ENCODE peak calls at places on chromosome 13, in six cellular contexts. One of them, this sample, is unnamed.
A peak's percentile ranks its signal among the peaks of the same experiment; 100 is the strongest.

GRCh38 chr13:111401755-111402154 is 81.3 kb downstream of the TEX29 start:
- DNase-seq in GM23338: no peak
- DNase-seq in HCT116: no peak
- DNase-seq in GM23248: no peak
- DNase-seq in OCI-LY7: no peak
- DNase-seq in PC-3: no peak
- DNase-seq in this sample: no peak

GRCh38 chr13:41111454-41111853 is 21.1 kb downstream of the KBTBD6 start:
- DNase-seq in GM23248: peak; percentile 44
- DNase-seq in OCI-LY7: no peak
- DNase-seq in HCT116: no peak
- DNase-seq in PC-3: no peak
- DNase-seq in GM23338: no peak
- DNase-seq in this sample: no peak

GRCh38 chr13:95898256-95898655 is 154.9 kb downstream of the UGGT2 start:
- DNase-seq in HCT116: no peak
- DNase-seq in OCI-LY7: no peak
- DNase-seq in GM23248: no peak
- DNase-seq in PC-3: no peak
- DNase-seq in GM23338: no peak
- DNase-seq in this sample: no peak

GRCh38 chr13:48859168-48860105 is 116.3 kb upstream of the FNDC3A start:
- DNase-seq in OCI-LY7: no peak
- DNase-seq in PC-3: no peak
- DNase-seq in GM23338: peak; percentile 38
- DNase-seq in HCT116: no peak
- DNase-seq in GM23248: no peak
- DNase-seq in this sample: no peak

GRCh38 chr13:77599351-77599750 is 63.8 kb downstream of the SCEL start:
- DNase-seq in GM23248: no peak
- DNase-seq in OCI-LY7: no peak
- DNase-seq in GM23338: no peak
- DNase-seq in PC-3: no peak
- DNase-seq in HCT116: no peak
- DNase-seq in this sample: no peak

GRCh38 chr13:110199046-110199831 is 107.7 kb downstream of the COL4A1 start:
- DNase-seq in HCT116: no peak
- DNase-seq in PC-3: no peak
- DNase-seq in OCI-LY7: no peak
- DNase-seq in GM23248: no peak
- DNase-seq in GM23338: no peak
- DNase-seq in this sample: no peak

GRCh38 chr13:83498045-83498444 is 384.2 kb downstream of the SLITRK1 start:
- DNase-seq in HCT116: no peak
- DNase-seq in OCI-LY7: no peak
- DNase-seq in GM23338: no peak
- DNase-seq in GM23248: no peak
- DNase-seq in PC-3: peak; percentile 60
- DNase-seq in this sample: no peak

GRCh38 chr13:114068723-114069322 is 63.6 kb downstream of the RASA3 start:
- DNase-seq in PC-3: no peak
- DNase-seq in HCT116: no peak
- DNase-seq in GM23248: peak; percentile 86
- DNase-seq in OCI-LY7: no peak
- DNase-seq in GM23338: no peak
- DNase-seq in this sample: no peak

GRCh38 chr13:59970847-59971246 is 192.9 kb downstream of the DIAPH3 start:
- DNase-seq in OCI-LY7: no peak
- DNase-seq in GM23338: peak; percentile 57
- DNase-seq in HCT116: no peak
- DNase-seq in PC-3: no peak
- DNase-seq in GM23248: no peak
- DNase-seq in this sample: no peak

GRCh38 chr13:110819203-110820014 is 95.5 kb downstream of the ANKRD10 start:
- DNase-seq in PC-3: peak; percentile 75
- DNase-seq in HCT116: peak; percentile 66
- DNase-seq in GM23338: peak; percentile 86
- DNase-seq in GM23248: peak; percentile 71
- DNase-seq in OCI-LY7: peak; percentile 48
- DNase-seq in this sample: peak; percentile 82

GRCh38 chr13:25951831-25952230 is 100.0 kb downstream of the SHISA2 start:
- DNase-seq in OCI-LY7: no peak
- DNase-seq in HCT116: no peak
- DNase-seq in GM23338: no peak
- DNase-seq in PC-3: no peak
- DNase-seq in GM23248: no peak
- DNase-seq in this sample: no peak

GRCh38 chr13:25943081-25943480 is 108.7 kb downstream of the SHISA2 start:
- DNase-seq in PC-3: no peak
- DNase-seq in GM23338: no peak
- DNase-seq in GM23248: no peak
- DNase-seq in HCT116: no peak
- DNase-seq in OCI-LY7: peak; percentile 36
- DNase-seq in this sample: no peak

GRCh38 chr13:25943666-25944065 is 108.2 kb downstream of the SHISA2 start:
- DNase-seq in OCI-LY7: no peak
- DNase-seq in GM23338: no peak
- DNase-seq in HCT116: no peak
- DNase-seq in PC-3: no peak
- DNase-seq in GM23248: peak; percentile 15
- DNase-seq in this sample: no peak

GRCh38 chr13:25945596-25945995 is 106.2 kb downstream of the SHISA2 start:
- DNase-seq in GM23248: no peak
- DNase-seq in GM23338: no peak
- DNase-seq in PC-3: no peak
- DNase-seq in OCI-LY7: no peak
- DNase-seq in HCT116: no peak
- DNase-seq in this sample: no peak

GRCh38 chr13:25948910-25949309 is 102.9 kb downstream of the SHISA2 start:
- DNase-seq in OCI-LY7: no peak
- DNase-seq in PC-3: peak; percentile 46
- DNase-seq in GM23248: no peak
- DNase-seq in HCT116: no peak
- DNase-seq in GM23338: no peak
- DNase-seq in this sample: no peak
- TF ChIP-seq EZH2phosphoT487 in OCI-LY7: no peak
- TF ChIP-seq EZH2phosphoT487 in PC-3: no peak
- TF ChIP-seq EZH2phosphoT487 in GM23248: no peak
- TF ChIP-seq EZH2phosphoT487 in HCT116: no peak
- TF ChIP-seq EZH2phosphoT487 in GM23338: no peak
- TF ChIP-seq EZH2phosphoT487 in this sample: no peak

GRCh38 chr13:33321686-33322473 is 36.3 kb upstream of the STARD13 start:
- DNase-seq in GM23338: no peak
- DNase-seq in PC-3: no peak
- DNase-seq in OCI-LY7: no peak
- DNase-seq in HCT116: no peak
- DNase-seq in GM23248: peak; percentile 61
- DNase-seq in this sample: no peak
- H3K4me3 ChIP-seq in GM23338: no peak overlapping the region
- H3K4me3 ChIP-seq in PC-3: no peak overlapping the region
- H3K4me3 ChIP-seq in OCI-LY7: no peak overlapping the region
- H3K4me3 ChIP-seq in HCT116: no peak overlapping the region
- H3K4me3 ChIP-seq in GM23248: peak overlapping the region; percentile 65
- H3K4me3 ChIP-seq in this sample: no peak overlapping the region

GRCh38 chr13:108855737-108856387 is 226.5 kb downstream of the MYO16 start:
- DNase-seq in GM23338: peak; percentile 52
- DNase-seq in OCI-LY7: no peak
- DNase-seq in GM23248: no peak
- DNase-seq in PC-3: no peak
- DNase-seq in HCT116: no peak
- DNase-seq in this sample: no peak

GRCh38 chr13:108851660-108852059 is 222.2 kb downstream of the MYO16 start:
- DNase-seq in GM23248: no peak
- DNase-seq in GM23338: peak; percentile 13
- DNase-seq in OCI-LY7: no peak
- DNase-seq in PC-3: no peak
- DNase-seq in HCT116: no peak
- DNase-seq in this sample: no peak

DNA sequence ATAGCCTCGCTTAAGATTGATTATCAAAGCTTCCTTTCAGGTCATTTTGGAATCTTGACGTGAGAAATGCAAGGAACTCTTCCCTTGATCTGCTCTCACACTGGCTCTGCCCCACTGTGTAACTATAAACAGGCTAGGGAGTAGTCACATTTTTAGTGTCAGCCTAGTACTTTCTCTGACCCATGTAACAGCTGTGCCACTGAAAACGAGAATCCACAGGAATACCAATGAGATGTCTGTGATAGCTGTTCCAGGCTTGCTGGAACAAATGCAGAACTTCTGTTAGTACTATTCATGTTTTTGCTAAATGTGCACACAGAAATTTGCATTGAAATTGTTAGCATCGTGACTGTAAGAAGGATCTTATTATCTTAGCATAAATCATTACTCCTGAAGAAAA is 221.3 kb downstream of the MYO16 start:
- DNase-seq in OCI-LY7: no peak
- DNase-seq in GM23338: no peak
- DNase-seq in HCT116: no peak
- DNase-seq in PC-3: no peak
- DNase-seq in GM23248: no peak
- DNase-seq in this sample: no peak
- H2AFZ ChIP-seq in OCI-LY7: no peak overlapping the region
- H2AFZ ChIP-seq in GM23338: no peak overlapping the region
- H2AFZ ChIP-seq in HCT116: no peak overlapping the region
- H2AFZ ChIP-seq in PC-3: no peak overlapping the region
- H2AFZ ChIP-seq in GM23248: no peak overlapping the region
- H2AFZ ChIP-seq in this sample: no peak overlapping the region

GRCh38 chr13:93861818-93862217 is 617.7 kb downstream of the DCT start:
- DNase-seq in PC-3: no peak
- DNase-seq in OCI-LY7: no peak
- DNase-seq in GM23248: peak; percentile 83
- DNase-seq in GM23338: no peak
- DNase-seq in HCT116: no peak
- DNase-seq in this sample: no peak

GRCh38 chr13:93867481-93867880 is 612.0 kb downstream of the DCT start:
- DNase-seq in PC-3: no peak
- DNase-seq in GM23248: peak; percentile 82
- DNase-seq in OCI-LY7: no peak
- DNase-seq in HCT116: no peak
- DNase-seq in GM23338: no peak
- DNase-seq in this sample: no peak

GRCh38 chr13:93859666-93860065 is 619.8 kb downstream of the DCT start:
- DNase-seq in GM23338: no peak
- DNase-seq in HCT116: no peak
- DNase-seq in GM23248: peak; percentile 71
- DNase-seq in OCI-LY7: no peak
- DNase-seq in PC-3: no peak
- DNase-seq in this sample: no peak

GRCh38 chr13:93862259-93862658 is 617.2 kb downstream of the DCT start:
- DNase-seq in OCI-LY7: no peak
- DNase-seq in GM23248: peak; percentile 60
- DNase-seq in HCT116: no peak
- DNase-seq in PC-3: no peak
- DNase-seq in GM23338: no peak
- DNase-seq in this sample: no peak

DNA sequence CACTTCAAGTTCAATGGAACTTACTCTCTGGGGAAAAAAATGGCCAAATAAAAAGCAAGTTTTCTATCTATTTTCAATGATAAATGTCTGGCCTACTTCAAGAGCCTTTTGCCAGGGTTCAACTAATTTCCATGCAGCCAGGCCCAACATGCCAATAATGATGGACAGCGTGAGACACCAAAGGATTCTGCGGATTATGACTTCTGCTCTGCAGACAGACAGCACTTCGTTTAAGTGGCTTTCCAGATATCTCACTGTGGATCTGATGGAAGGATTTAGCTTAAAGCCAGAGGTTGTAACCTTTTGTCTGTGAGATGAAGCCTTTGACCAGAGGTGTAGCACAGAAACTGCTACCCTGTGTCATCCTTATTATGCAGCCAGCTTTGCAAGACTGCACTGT is 614.2 kb downstream of the DCT start:
- DNase-seq in GM23338: no peak
- DNase-seq in OCI-LY7: no peak
- DNase-seq in GM23248: no peak
- DNase-seq in HCT116: no peak
- DNase-seq in PC-3: no peak
- DNase-seq in this sample: no peak
- TF ChIP-seq EZH2phosphoT487 in GM23338: no peak
- TF ChIP-seq EZH2phosphoT487 in OCI-LY7: no peak
- TF ChIP-seq EZH2phosphoT487 in GM23248: no peak
- TF ChIP-seq EZH2phosphoT487 in HCT116: no peak
- TF ChIP-seq EZH2phosphoT487 in PC-3: no peak
- TF ChIP-seq EZH2phosphoT487 in this sample: no peak

GRCh38 chr13:52447815-52448552 is 2.5 kb downstream of the VPS36 start:
- DNase-seq in GM23338: peak; percentile 10
- DNase-seq in GM23248: no peak
- DNase-seq in OCI-LY7: no peak
- DNase-seq in PC-3: no peak
- DNase-seq in HCT116: no peak
- DNase-seq in this sample: peak; percentile 42
- H3K4me3 ChIP-seq in GM23338: no peak overlapping the region
- H3K4me3 ChIP-seq in GM23248: peak overlapping the region; percentile 99
- H3K4me3 ChIP-seq in OCI-LY7: no peak overlapping the region
- H3K4me3 ChIP-seq in PC-3: no peak overlapping the region
- H3K4me3 ChIP-seq in HCT116: no peak overlapping the region
- H3K4me3 ChIP-seq in this sample: no peak overlapping the region